ENCODE peak calls at places on chromosomes 2 and 18, in four cellular contexts. S, W, P and F are unnamed samples.

GRCh38 chr2:60416221-60417008 is 137.0 kb downstream of the BCL11A start:
- DNase-seq in W (no peak), S (peak; percentile 44), P (peak; percentile 35), F (no peak)

GRCh38 chr2:60064687-60065361 is 488.6 kb downstream of the BCL11A start:
- DNase-seq in W (no peak), P (no peak), S (no peak), F (no peak)

GRCh38 chr2:236343400-236344161 is 79.4 kb upstream of the ASB18 start:
- DNase-seq in P (no peak), W (peak; percentile 46), S (peak; percentile 79), F (peak; percentile 18)

GRCh38 chr18:37375181-37375580 is 190.4 kb downstream of the CELF4 start:
- DNase-seq in W (no peak), S (no peak), P (no peak), F (no peak)

GRCh38 chr2:199932312-199932855 is 21.3 kb downstream of the C2orf69 start:
- DNase-seq in S (no peak), W (no peak), P (no peak), F (peak; percentile 30)

GRCh38 chr2:60054571-60055340 is 498.7 kb downstream of the BCL11A start:
- DNase-seq in W (no peak), P (peak; percentile 21), S (no peak), F (no peak)

GRCh38 chr2:98483257-98483861 is 38.7 kb downstream of the INPP4A start:
- DNase-seq in P (no peak), S (peak; percentile 95), W (no peak), F (no peak)

GRCh38 chr2:207142461-207142860 is 23.3 kb downstream of the KLF7 start:
- DNase-seq in S (no peak), P (no peak), W (no peak), F (no peak)

GRCh38 chr2:223523541-223523940 is 78.6 kb downstream of the SCG2 start:
- DNase-seq in S (peak; percentile 50), W (no peak), P (no peak), F (no peak)

GRCh38 chr2:36633470-36634092 is 35.6 kb upstream of the FEZ2 start:
- DNase-seq in W (no peak), P (no peak), S (peak; percentile 40), F (no peak)

GRCh38 chr2:25929789-25930473 is 51.6 kb upstream of the ASXL2 start:
- DNase-seq in P (no peak), S (no peak), W (no peak), F (no peak)

GRCh38 chr2:95382686-95383634 is 19.5 kb upstream of the FAHD2A start:
- DNase-seq in S (no peak), P (no peak), W (no peak), F (no peak)

GRCh38 chr2:187993516-187993915 is 298.2 kb upstream of the GULP1 start:
- DNase-seq in W (no peak), P (no peak), S (no peak), F (no peak)

GRCh38 chr2:239310401-239311061 is 90.3 kb downstream of the HDAC4 start:
- DNase-seq in P (no peak), S (no peak), W (peak; percentile 35), F (no peak)

GRCh38 chr2:23414876-23415275 is 29.9 kb downstream of the KLHL29 start:
- DNase-seq in W (no peak), S (peak; percentile 32), P (no peak), F (no peak)

GRCh38 chr18:26549103-26549485 is 741 bp upstream of the KCTD1 start:
- DNase-seq in P (no peak), S (peak; percentile 46), W (no peak), F (no peak)

GRCh38 chr2:132416080-132416911 is at the start of gene GPR39:
- DNase-seq in P (peak; percentile 37), S (peak; percentile 99), W (peak; percentile 28), F (peak; percentile 7)

GRCh38 chr2:240326246-240326645 is 109.2 kb upstream of the GPC1 start:
- DNase-seq in S (no peak), W (no peak), P (no peak), F (no peak)

GRCh38 chr18:54558609-54559585 is 32.1 kb upstream of the DYNAP start:
- DNase-seq in W (no peak), S (peak; percentile 59), P (no peak), F (no peak)

GRCh38 chr2:1541812-1542211 is 128.5 kb downstream of the TPO start:
- DNase-seq in S (no peak), P (no peak), W (no peak), F (no peak)

GRCh38 chr2:69466728-69467127 is 29.5 kb upstream of the NFU1 start:
- DNase-seq in W (no peak), P (no peak), S (no peak), F (no peak)

GRCh38 chr2:202375006-202375610 is 1.0 kb upstream of the BMPR2 start:
- DNase-seq in P (peak; percentile 66), W (peak; percentile 76), S (peak; percentile 51), F (peak; percentile 30)

GRCh38 chr18:68462148-68462547 is 252.8 kb downstream of the TMX3 start:
- DNase-seq in P (no peak), S (no peak), W (no peak), F (no peak)

GRCh38 chr2:17620280-17620679 is 79.8 kb downstream of the VSNL1 start:
- DNase-seq in S (no peak), W (no peak), P (peak; percentile 43), F (no peak)

GRCh38 chr2:162838141-162838500 is 446 bp downstream of the KCNH7 start:
- DNase-seq in P (no peak), W (no peak), S (no peak), F (no peak)
- H3K27ac ChIP-seq in P (no peak overlapping the region), W (no peak overlapping the region), S (no peak overlapping the region), F (no peak overlapping the region)

GRCh38 chr2:112491946-112492345 is 10.0 kb downstream of the TTL start:
- DNase-seq in W (no peak), P (no peak), S (peak; percentile 83), F (peak; percentile 44)
- H3K27ac ChIP-seq in W (no peak overlapping the region), P (no peak overlapping the region), S (peak overlapping the region; percentile 84), F (peak overlapping the region; percentile 80)

DNA sequence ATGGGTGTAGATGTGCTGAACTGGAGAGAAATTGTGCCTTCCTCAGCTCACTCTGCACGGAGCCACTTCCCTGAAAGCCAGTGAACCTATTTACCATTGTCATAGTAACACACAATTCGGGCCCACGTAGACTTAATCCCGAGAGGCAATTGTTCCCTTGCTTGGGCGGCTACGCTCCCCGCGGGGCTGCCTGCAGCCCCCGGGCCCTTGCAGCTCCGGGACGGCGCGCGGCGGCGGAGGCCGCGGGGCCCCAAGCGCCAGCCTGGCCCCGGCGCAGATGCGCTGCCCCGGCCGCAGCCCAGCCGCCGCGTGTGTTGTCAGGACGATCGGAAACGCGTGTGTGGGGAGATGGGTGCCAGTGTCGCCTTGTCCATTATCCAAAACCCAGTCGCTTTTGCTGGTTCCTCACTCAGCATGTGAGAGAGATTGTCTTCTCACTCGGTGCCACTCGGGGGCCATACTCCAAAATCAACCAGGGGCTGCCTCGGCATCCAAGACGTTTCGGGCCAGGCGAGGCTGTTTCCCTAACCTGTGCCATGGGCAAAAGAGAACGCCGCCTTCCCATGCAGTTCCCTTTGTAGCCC is 17.9 kb upstream of the LRRTM1 start:
- DNase-seq in W (no peak), P (no peak), S (no peak), F (no peak)
- H3K27ac ChIP-seq in W (no peak overlapping the region), P (no peak overlapping the region), S (no peak overlapping the region), F (no peak overlapping the region)

GRCh38 chr2:120804446-120804845 is 68.8 kb downstream of the GLI2 start:
- DNase-seq in S (no peak), W (no peak), P (no peak), F (no peak)

GRCh38 chr2:120803085-120803484 is 67.4 kb downstream of the GLI2 start:
- DNase-seq in P (no peak), W (no peak), S (no peak), F (no peak)

GRCh38 chr2:120805011-120805410 is 69.3 kb downstream of the GLI2 start:
- DNase-seq in W (no peak), S (no peak), P (no peak), F (no peak)

GRCh38 chr2:120803764-120804335 is 68.2 kb downstream of the GLI2 start:
- DNase-seq in S (peak; percentile 73), P (no peak), W (no peak), F (no peak)

GRCh38 chr2:120802161-120802560 is 66.5 kb downstream of the GLI2 start:
- DNase-seq in W (peak; percentile 51), P (no peak), S (no peak), F (no peak)
- H3K27ac ChIP-seq in W (peak overlapping the region; percentile 36), P (no peak overlapping the region), S (no peak overlapping the region), F (no peak overlapping the region)

DNA sequence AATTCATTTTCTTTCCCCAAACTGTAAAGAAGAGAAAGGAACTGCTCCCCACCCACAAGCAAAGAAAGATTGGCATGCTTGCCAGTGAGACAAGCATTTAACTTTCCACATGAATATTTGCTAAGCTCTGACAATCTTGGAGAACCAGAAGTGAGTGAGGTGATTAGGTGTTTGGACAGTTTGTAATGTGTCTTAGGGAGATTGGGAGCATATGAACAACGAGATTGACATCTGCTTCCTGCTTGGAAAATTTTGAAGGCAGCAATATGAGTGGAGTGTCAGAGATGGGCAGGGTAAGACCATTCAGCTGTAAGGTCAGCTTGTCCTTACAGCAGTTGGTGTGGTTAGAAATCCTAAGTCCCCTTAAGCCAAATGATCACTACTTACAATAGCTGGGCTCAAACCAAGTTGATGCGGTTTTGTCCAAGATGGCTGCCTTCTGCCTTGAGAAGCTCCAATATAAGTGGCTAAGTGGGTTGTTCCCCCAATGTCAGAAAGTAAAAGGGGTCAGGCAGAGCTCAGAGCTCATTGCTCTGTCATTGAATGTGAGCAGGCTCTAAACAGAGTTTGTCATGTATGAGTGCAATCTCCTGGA is 36.0 kb upstream of the GALNT5 start:
- DNase-seq in S (no peak), W (no peak), P (no peak), F (no peak)
- H3K27ac ChIP-seq in S (no peak overlapping the region), W (no peak overlapping the region), P (no peak overlapping the region), F (no peak overlapping the region)

GRCh38 chr18:58438984-58439311 is 189.9 kb downstream of the ALPK2 start:
- DNase-seq in S (no peak), P (no peak), W (no peak), F (no peak)
- H3K27ac ChIP-seq in S (no peak overlapping the region), P (no peak overlapping the region), W (peak overlapping the region; percentile 5), F (no peak overlapping the region)

GRCh38 chr18:48554610-48555400 is 16.0 kb downstream of the CTIF start:
- DNase-seq in P (no peak), S (no peak), W (no peak), F (no peak)
- H3K27ac ChIP-seq in P (no peak overlapping the region), S (no peak overlapping the region), W (no peak overlapping the region), F (no peak overlapping the region)

GRCh38 chr2:18991177-18992168 is 366.9 kb downstream of the OSR1 start:
- DNase-seq in W (peak; percentile 26), P (peak; percentile 22), S (peak; percentile 94), F (peak; percentile 26)
- H3K27ac ChIP-seq in W (no peak overlapping the region), P (no peak overlapping the region), S (peak overlapping the region; percentile 80), F (no peak overlapping the region)

GRCh38 chr18:79521806-79522205 is 126.1 kb downstream of the NFATC1 start:
- DNase-seq in W (no peak), P (no peak), S (no peak), F (no peak)
- H3K27ac ChIP-seq in W (no peak overlapping the region), P (no peak overlapping the region), S (no peak overlapping the region), F (no peak overlapping the region)